ENCODE peak calls at places on chromosomes 13 and 19, in five cellular contexts. F is iPS-NIHi11; B is amniotic epithelial cell; O is GM13977; A is activated CD8-positive, alpha-beta memory T cell treated with anti-CD3 and anti-CD28 coated beads, Interleukin-2, amount 50 U/mL, for 4 hours. N is an unnamed sample.

GRCh38 chr19:16608290-16608704 is 19.7 kb downstream of the MED26 start:
- DNase-seq in F (no peak), B (peak), O (no peak), A (no peak), N (peak)

GRCh38 chr19:8148410-8149231 is 771 bp downstream of the FBN3 start:
- DNase-seq in F (peak), B (no peak), O (no peak), A (no peak), N (no peak)

GRCh38 chr13:47594833-47595232 is 406.2 kb downstream of the SUCLA2 start:
- DNase-seq in F (peak), B (peak), O (no peak), A (no peak), N (no peak)

GRCh38 chr19:5997371-5997770 is 19.4 kb upstream of the RANBP3 start:
- DNase-seq in F (peak), B (no peak), O (no peak), A (no peak), N (no peak)

GRCh38 chr19:13207237-13208130 is 57.3 kb downstream of the IER2 start:
- DNase-seq in F (peak), B (no peak), O (peak), A (no peak), N (no peak)

GRCh38 chr19:51114087-51114714 is 6.0 kb upstream of the CTU1 start:
- DNase-seq in F (no peak), B (no peak), O (no peak), A (no peak), N (no peak)

GRCh38 chr19:35540356-35540927 is 5.0 kb upstream of the TMEM147 start:
- DNase-seq in F (no peak), B (no peak), O (no peak), A (no peak), N (no peak)

GRCh38 chr19:35389192-35389861 is 18.5 kb downstream of the GPR42 start:
- DNase-seq in F (no peak), B (no peak), O (no peak), A (no peak), N (no peak)

GRCh38 chr13:34867590-34867989 is 74.5 kb upstream of the NBEA start:
- DNase-seq in F (no peak), B (peak), O (no peak), A (no peak), N (peak)

GRCh38 chr19:14072535-14073231 is at the start of gene MISP3:
- DNase-seq in F (peak), B (no peak), O (no peak), A (peak), N (peak)

GRCh38 chr13:110914293-110915056 is 394 bp downstream of the ANKRD10 start:
- DNase-seq in F (peak), B (peak), O (peak), A (peak), N (peak)

GRCh38 chr13:74040200-74040599 is 94.0 kb downstream of the KLF12 start:
- DNase-seq in F (peak), B (peak), O (peak), A (peak), N (no peak)

GRCh38 chr19:11422163-11423068 is 3.3 kb upstream of the RGL3 start:
- DNase-seq in F (peak), B (peak), O (peak), A (peak), N (peak)

GRCh38 chr19:8138201-8138600 is 11.2 kb downstream of the FBN3 start:
- DNase-seq in F (peak), B (no peak), O (no peak), A (no peak), N (no peak)

N was measured in fibroblast of villous mesenchyme.